ENCODE peak calls at places on chromosomes 12 and 14, in five cellular contexts. M is PC-3, W is hepatocyte, R is neural progenitor cell, N is GM23248. H is an unnamed sample.
A peak's percentile ranks its signal among the peaks of the same experiment; 100 is the strongest.

GRCh38 chr14:103023881-103024473 is 33.4 kb downstream of the CDC42BPB start:
- DNase-seq in W (no peak), N (peak; percentile 88), M (peak; percentile 51), R (no peak), H (peak; percentile 61)

GRCh38 chr12:128956755-128957154 is 103.5 kb downstream of the GLT1D1 start:
- DNase-seq in R (no peak), W (no peak), N (no peak), M (no peak), H (no peak)

GRCh38 chr14:101220921-101221510 is 317.5 kb upstream of the RTL1 start:
- DNase-seq in N (no peak), W (no peak), R (no peak), M (no peak), H (no peak)

GRCh38 chr12:28409892-28410291 is 219.6 kb downstream of the CCDC91 start:
- DNase-seq in N (peak; percentile 48), W (no peak), R (no peak), M (no peak), H (no peak)

GRCh38 chr12:124456652-124457152 is 110.7 kb downstream of the NCOR2 start:
- DNase-seq in M (no peak), N (no peak), W (no peak), R (no peak), H (no peak)

GRCh38 chr14:95830386-95830785 is 46.2 kb upstream of the TUNAR start:
- DNase-seq in N (no peak), R (no peak), W (no peak), M (no peak), H (no peak)

GRCh38 chr14:36256131-36256801 is 64.2 kb downstream of the MBIP start:
- DNase-seq in W (peak; percentile 24), R (no peak), M (no peak), N (peak; percentile 42), H (no peak)

GRCh38 chr12:66934289-66934688 is 255.4 kb upstream of the GRIP1 start:
- DNase-seq in R (no peak), N (no peak), M (no peak), W (no peak), H (no peak)

GRCh38 chr12:49730050-49730449 is 11.3 kb upstream of the TMBIM6 start:
- DNase-seq in M (no peak), N (no peak), W (no peak), R (no peak), H (no peak)

GRCh38 chr14:103749452-103749851 is 33.8 kb downstream of the ZFYVE21 start:
- DNase-seq in W (no peak), R (no peak), M (no peak), N (no peak), H (no peak)

GRCh38 chr14:89493877-89494634 is 77.0 kb upstream of the FOXN3 start:
- DNase-seq in M (no peak), N (no peak), R (peak; percentile 32), W (no peak), H (peak; percentile 31)

GRCh38 chr14:103483600-103483999 is 39.0 kb downstream of the CKB start:
- DNase-seq in M (peak; percentile 98), N (peak; percentile 92), W (no peak), R (no peak), H (no peak)

GRCh38 chr12:21296751-21297406 is 37.8 kb downstream of the SLCO1A2 start:
- DNase-seq in R (peak; percentile 19), M (peak; percentile 19), N (peak; percentile 49), W (peak; percentile 18), H (peak; percentile 22)

DNA sequence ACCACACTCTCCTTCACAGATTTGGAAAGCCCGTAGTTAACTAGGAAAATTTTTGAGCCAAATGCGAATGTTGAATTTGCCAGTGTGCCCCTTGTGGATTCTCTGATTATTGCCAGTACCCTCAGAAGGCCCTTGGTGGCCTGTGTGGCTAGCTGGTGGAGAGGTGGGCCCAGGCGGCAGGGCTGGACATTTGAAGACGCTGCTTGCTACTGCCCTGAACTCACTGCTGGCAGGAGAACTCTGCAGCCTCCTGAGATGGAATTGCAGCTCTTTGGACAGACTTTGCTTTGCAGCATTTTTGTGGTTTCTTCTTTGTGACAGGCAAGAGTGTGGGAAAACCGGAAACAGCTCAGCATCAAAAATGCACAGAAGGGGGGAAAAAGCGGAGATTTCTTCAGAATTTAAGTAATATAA is 97.6 kb downstream of the TGFB3 start:
- DNase-seq in M (peak; percentile 26), N (peak; percentile 86), W (no peak), R (peak; percentile 11), H (peak; percentile 21)
- TF ChIP-seq EZH2phosphoT487 in M (no peak), N (no peak), W (no peak), R (no peak), H (no peak)

DNA sequence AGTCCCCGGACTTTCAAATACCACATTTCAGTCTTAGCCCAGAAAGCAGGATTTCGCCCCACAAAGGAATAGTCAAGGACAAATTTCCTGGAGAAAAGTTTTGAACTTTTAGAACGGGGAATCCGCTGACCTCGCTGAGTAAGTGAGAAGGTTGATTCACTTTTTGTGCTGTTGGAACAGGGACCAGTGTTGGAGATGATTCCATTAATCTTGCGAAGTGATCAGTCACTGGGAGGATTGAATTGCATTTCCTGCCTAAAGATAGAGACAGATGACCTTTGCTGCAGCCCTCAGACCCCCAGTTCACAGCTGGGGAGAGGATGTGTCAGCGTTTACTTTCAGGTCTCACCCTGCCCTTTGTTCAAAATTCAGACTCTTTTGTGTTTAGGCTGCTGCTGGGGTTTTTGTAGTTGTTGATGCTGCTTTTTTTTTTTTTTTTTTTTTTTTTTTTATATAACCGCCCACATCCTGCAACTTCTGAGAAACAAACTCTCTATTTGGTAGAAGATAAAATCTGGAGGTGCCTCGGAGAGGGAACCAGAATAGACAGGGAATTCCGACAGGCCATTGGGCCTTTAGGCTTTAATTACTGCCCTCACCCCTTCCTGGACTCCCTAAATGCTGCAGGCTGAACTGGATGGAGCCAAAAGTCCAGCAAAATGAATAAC is 9.8 kb upstream of the KDM2B start:
- DNase-seq in R (peak; percentile 74), M (no peak), W (no peak), N (peak; percentile 88), H (no peak)
- TF ChIP-seq EZH2phosphoT487 in R (no peak), M (no peak), W (no peak), N (no peak), H (no peak)

GRCh38 chr12:75974323-75975273 is 57.0 kb downstream of the PHLDA1 start:
- DNase-seq in W (no peak), N (no peak), M (no peak), R (peak; percentile 64), H (no peak)
- TF ChIP-seq EZH2phosphoT487 in W (no peak), N (no peak), M (no peak), R (peak; percentile 85), H (no peak)

GRCh38 chr14:105709281-105710118 is 183.1 kb downstream of the TMEM121 start:
- DNase-seq in N (no peak), M (no peak), R (no peak), W (no peak), H (no peak)
- TF ChIP-seq EZH2phosphoT487 in N (no peak), M (no peak), R (no peak), W (no peak), H (no peak)

GRCh38 chr14:105416671-105417070 is 3.0 kb upstream of the MTA1 start:
- DNase-seq in R (no peak), M (no peak), N (no peak), W (no peak), H (no peak)

GRCh38 chr14:105413542-105413886 is 6.1 kb upstream of the MTA1 start:
- DNase-seq in R (no peak), W (no peak), M (no peak), N (no peak), H (no peak)

GRCh38 chr14:105412768-105413541 is 6.7 kb upstream of the MTA1 start:
- DNase-seq in R (no peak), M (no peak), W (no peak), N (no peak), H (no peak)

GRCh38 chr14:105415481-105416428 is 3.9 kb upstream of the MTA1 start:
- DNase-seq in W (no peak), M (no peak), N (no peak), R (no peak), H (no peak)

DNA sequence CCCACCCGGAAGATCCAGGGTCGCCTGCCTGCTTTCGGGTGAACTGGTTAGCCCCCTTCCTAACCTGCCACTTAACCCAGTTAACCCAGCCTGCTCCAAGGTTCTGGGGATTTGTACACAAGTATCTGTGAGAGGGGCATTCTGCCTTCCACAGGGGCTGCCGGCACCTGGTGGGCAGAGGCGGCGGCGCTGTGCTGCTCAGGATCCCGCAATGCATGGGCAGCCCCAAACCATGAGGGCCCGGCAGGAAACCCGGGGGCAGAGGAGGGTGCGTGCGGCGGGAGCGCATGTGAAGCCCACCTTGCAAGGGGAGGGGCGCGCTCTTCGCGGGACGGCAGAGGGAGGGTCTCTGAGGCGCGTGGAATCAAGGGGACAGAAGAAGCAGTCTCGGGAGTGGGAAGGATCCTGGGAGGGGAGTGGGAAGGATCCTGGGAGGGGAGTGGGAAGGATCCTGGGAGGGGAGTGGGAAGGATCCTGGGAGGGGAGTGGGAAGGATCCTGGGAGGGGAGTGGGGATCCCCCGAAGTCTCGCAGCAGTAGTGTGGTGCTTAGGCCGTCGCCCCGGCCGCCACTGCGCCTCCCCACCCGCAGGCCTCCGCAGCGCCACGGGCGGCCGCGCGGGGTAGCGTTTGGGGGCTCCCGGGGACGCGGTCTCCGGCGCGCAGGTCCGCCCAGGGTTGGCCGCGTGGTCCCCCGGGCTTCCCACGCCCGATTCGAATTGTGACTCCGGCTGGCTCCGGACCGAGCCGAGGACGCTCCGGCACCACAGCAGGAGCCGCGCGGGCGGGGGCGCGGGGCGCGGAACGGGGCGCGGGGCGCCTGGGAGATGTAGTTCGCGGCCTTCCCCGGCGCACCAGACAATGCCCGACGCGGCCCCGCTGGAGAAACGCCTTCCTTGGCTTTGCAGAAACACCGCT is 4.9 kb upstream of the MTA1 start:
- DNase-seq in R (peak; percentile 79), N (peak; percentile 84), M (peak; percentile 31), W (peak; percentile 86), H (peak; percentile 94)
- TF ChIP-seq EZH2phosphoT487 in R (no peak), N (no peak), M (no peak), W (no peak), H (no peak)

GRCh38 chr12:45327823-45328383 is 112.0 kb downstream of the ANO6 start:
- DNase-seq in M (peak; percentile 48), W (no peak), N (peak; percentile 29), R (no peak), H (no peak)

GRCh38 chr12:45329702-45330101 is 113.8 kb downstream of the ANO6 start:
- DNase-seq in N (no peak), M (no peak), R (no peak), W (no peak), H (no peak)

GRCh38 chr12:45331552-45331951 is 115.7 kb downstream of the ANO6 start:
- DNase-seq in M (no peak), W (no peak), N (no peak), R (no peak), H (no peak)

GRCh38 chr12:45326358-45326971 is 110.6 kb downstream of the ANO6 start:
- DNase-seq in M (no peak), N (no peak), W (no peak), R (no peak), H (no peak)

GRCh38 chr12:45329238-45329637 is 113.3 kb downstream of the ANO6 start:
- DNase-seq in M (no peak), W (no peak), R (no peak), N (peak; percentile 34), H (no peak)
- TF ChIP-seq EZH2phosphoT487 in M (no peak), W (no peak), R (no peak), N (no peak), H (no peak)

H was measured in SK-N-SH.